ENCODE peak calls at places on chromosomes 2 and 18, in four cellular contexts. Q is K562, U is GM12878, C is H1. E is an unnamed sample.

GRCh38 chr2:26566081-26566375 is 75.1 kb downstream of the CIB4 start:
- DNase-seq in Q (no peak), U (no peak), C (no peak), E (no peak)

GRCh38 chr2:71675296-71675695 is 221.9 kb downstream of the DYSF start:
- DNase-seq in Q (no peak), U (no peak), C (no peak), E (no peak)

GRCh38 chr2:153871231-153872221 is at the start of gene GALNT13:
- DNase-seq in C (peak), Q (no peak), U (no peak), E (no peak)

GRCh38 chr18:46946656-46947282 is 29.4 kb downstream of the KATNAL2 start:
- DNase-seq in C (peak), U (no peak), Q (peak), E (peak)

GRCh38 chr2:71452565-71452964 is 796 bp upstream of the DYSF start:
- DNase-seq in U (no peak), C (no peak), Q (peak), E (peak)

GRCh38 chr2:18404708-18405107 is 155.7 kb downstream of the RDH14 start:
- DNase-seq in C (no peak), U (no peak), Q (peak), E (no peak)

GRCh38 chr18:72697706-72698105 is 153.6 kb upstream of the CBLN2 start:
- DNase-seq in C (no peak), Q (no peak), U (no peak), E (no peak)

GRCh38 chr18:57780318-57781127 is 22.6 kb downstream of the ATP8B1 start:
- DNase-seq in U (peak), Q (peak), C (no peak), E (peak)

GRCh38 chr2:236536727-236537398 is 32.8 kb upstream of the ACKR3 start:
- DNase-seq in U (peak), C (no peak), Q (no peak), E (no peak)

GRCh38 chr18:75216212-75216925 is 5.8 kb downstream of the TSHZ1 start:
- DNase-seq in C (no peak), U (no peak), Q (no peak), E (peak)

GRCh38 chr2:38098351-38099095 is 22.6 kb upstream of the CYP1B1 start:
- DNase-seq in Q (no peak), C (no peak), U (no peak), E (no peak)

DNA sequence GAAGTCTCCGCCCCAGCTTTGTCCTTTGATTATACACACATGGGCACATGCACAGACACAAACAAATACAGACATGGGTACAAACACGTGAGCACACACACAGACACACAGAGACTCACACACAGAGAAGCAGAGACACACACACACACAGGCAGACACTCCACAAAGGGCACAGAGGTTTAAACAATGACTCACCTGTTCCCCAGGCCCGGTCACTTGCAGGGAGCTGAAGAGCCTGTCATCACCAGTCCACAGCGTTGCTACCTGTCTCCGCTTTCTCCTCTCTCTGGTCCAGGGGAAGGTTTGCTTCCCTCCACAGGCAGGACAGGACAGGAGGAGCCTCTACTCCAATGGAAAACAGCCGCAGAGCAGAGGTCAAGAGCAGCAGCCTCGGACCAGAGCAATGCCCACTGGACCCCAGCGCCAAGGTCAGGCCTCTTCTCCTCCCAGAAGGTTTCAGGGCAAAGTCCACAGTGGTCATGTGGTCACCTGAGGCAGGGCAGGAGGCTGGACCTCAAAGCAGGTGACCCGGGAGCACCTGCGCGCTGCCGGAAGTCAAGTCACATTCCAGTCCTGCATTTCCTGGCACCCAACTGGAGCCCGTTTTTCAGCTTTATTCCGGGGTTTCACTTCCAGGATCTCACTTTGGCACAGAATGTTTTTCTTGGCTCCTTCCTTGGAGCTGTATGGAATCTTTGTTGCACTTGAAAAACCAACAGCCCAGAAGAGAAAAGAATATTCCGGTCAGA is at the start of gene RAB17:
- DNase-seq in Q (no peak), U (no peak), C (no peak), E (peak)
- TF ChIP-seq POLR2A in Q (no peak), U (no peak), C (peak), E (no peak)

GRCh38 chr2:208366215-208367132 is 40.1 kb upstream of the PTH2R start:
- DNase-seq in U (peak), C (no peak), Q (no peak), E (no peak)
- TF ChIP-seq CHD1 in U (no peak), C (no peak), Q (no peak), E (no peak)

GRCh38 chr18:76490701-76491171 is 4.3 kb downstream of the ZNF516 start:
- DNase-seq in U (no peak), Q (no peak), C (no peak), E (peak)

GRCh38 chr18:76491436-76491800 is 3.6 kb downstream of the ZNF516 start:
- DNase-seq in Q (peak), U (no peak), C (no peak), E (peak)

GRCh38 chr18:76492669-76493212 is 2.3 kb downstream of the ZNF516 start:
- DNase-seq in U (peak), Q (peak), C (peak), E (peak)

GRCh38 chr18:76493213-76494107 is 1.6 kb downstream of the ZNF516 start:
- DNase-seq in U (no peak), C (no peak), Q (peak), E (peak)

DNA sequence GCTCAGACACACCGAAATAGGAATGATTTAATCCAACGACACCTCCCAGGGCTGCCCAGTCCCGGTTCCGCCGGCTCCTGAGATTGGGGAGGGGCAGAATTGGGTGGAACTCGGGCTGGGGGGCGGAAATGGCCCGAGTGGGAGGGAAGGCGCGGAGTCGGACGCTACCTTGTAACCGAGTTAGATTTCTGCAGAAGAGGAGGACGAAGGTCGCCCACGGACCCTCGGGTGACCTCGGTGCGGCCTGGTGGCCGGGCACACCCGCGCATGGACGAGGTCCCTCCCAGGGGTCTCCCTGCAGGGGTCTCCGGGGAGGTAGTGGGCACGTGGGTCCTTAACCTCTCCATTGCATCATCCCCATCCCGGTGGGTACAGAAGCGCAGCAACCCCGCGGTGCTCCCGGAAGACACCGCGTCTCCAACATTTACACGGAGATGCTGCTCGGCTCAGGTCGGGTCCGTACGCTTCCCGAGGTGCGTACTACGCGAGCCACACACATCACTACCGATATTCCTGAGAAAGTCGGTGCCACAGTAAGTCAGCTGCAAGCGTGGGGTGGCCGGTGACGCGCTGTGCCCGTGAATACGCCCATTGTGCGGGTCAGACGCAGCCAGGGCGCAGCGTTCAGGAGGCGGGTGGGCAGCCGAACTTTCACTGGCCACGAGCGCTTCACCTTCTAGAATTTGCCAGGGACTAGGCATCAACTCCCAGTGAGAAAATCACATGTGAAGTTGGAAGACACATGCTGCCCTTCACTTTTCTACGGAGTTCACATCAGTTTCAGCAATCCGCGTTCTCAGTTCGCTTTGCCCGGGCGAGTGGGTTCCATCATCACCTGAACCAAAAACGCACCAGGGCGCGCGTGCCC is 3.0 kb downstream of the ZNF516 start:
- DNase-seq in Q (no peak), U (no peak), C (no peak), E (peak)
- TF ChIP-seq POLR2A in Q (no peak), U (peak), C (no peak), E (peak)

GRCh38 chr2:181176540-181176939 is 196.1 kb downstream of the UBE2E3 start:
- DNase-seq in Q (no peak), C (no peak), U (no peak), E (no peak)
- TF ChIP-seq CHD1 in Q (no peak), C (no peak), U (no peak), E (no peak)

GRCh38 chr2:68157402-68158133 is at the start of gene PNO1:
- DNase-seq in C (peak), U (peak), Q (peak), E (peak)
- TF ChIP-seq POLR2A in C (peak), U (peak), Q (peak), E (peak)

GRCh38 chr2:168538534-168538933 is 82.5 kb downstream of the CERS6 start:
- DNase-seq in Q (no peak), C (no peak), U (no peak), E (no peak)

GRCh38 chr2:168536925-168537466 is 80.9 kb downstream of the CERS6 start:
- DNase-seq in U (no peak), Q (no peak), C (no peak), E (no peak)

GRCh38 chr2:168530980-168531379 is 74.9 kb downstream of the CERS6 start:
- DNase-seq in Q (no peak), U (no peak), C (no peak), E (peak)

GRCh38 chr2:168538133-168538532 is 82.1 kb downstream of the CERS6 start:
- DNase-seq in U (no peak), Q (no peak), C (no peak), E (no peak)

DNA sequence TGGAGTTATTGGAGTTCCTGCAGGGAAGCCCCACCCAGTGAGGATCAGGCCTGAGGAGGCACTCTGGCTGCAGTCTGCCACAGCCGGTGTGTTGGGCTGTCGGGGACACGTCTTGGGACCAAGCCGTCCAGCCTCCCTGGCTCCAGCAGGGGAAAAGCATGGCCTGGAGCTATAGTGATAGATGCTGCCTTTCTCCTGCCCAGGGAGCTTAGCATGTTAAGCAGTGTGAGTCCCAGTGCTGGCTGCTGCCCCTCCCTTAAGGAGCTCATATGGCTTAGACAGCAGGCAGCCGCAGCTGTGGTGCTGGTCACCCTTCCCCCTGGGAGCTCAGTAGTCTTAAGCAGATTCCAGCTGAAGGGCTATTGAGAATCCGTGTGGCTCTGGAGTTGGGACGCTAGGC is 78.9 kb downstream of the CERS6 start:
- DNase-seq in U (no peak), Q (no peak), C (no peak), E (no peak)
- TF ChIP-seq CHD1 in U (no peak), Q (no peak), C (no peak), E (no peak)

GRCh38 chr2:46074501-46074900 is 222.7 kb upstream of the EPAS1 start:
- DNase-seq in Q (no peak), U (no peak), C (no peak), E (no peak)

GRCh38 chr2:46077522-46078062 is 219.6 kb upstream of the EPAS1 start:
- DNase-seq in C (no peak), U (no peak), Q (no peak), E (no peak)

GRCh38 chr2:46073540-46074018 is 223.6 kb upstream of the EPAS1 start:
- DNase-seq in U (no peak), Q (no peak), C (no peak), E (peak)

GRCh38 chr2:46076251-46076650 is 221.0 kb upstream of the EPAS1 start:
- DNase-seq in C (no peak), U (no peak), Q (no peak), E (peak)

GRCh38 chr2:46075848-46076247 is 221.4 kb upstream of the EPAS1 start:
- DNase-seq in Q (no peak), C (no peak), U (no peak), E (no peak)
- TF ChIP-seq POLR2A in Q (no peak), C (no peak), U (no peak), E (no peak)

GRCh38 chr2:190912731-190913130 is 32.1 kb downstream of the GLS start:
- DNase-seq in C (no peak), U (no peak), Q (no peak), E (peak)
- TF ChIP-seq CHD1 in C (no peak), U (no peak), Q (no peak), E (no peak)

DNA sequence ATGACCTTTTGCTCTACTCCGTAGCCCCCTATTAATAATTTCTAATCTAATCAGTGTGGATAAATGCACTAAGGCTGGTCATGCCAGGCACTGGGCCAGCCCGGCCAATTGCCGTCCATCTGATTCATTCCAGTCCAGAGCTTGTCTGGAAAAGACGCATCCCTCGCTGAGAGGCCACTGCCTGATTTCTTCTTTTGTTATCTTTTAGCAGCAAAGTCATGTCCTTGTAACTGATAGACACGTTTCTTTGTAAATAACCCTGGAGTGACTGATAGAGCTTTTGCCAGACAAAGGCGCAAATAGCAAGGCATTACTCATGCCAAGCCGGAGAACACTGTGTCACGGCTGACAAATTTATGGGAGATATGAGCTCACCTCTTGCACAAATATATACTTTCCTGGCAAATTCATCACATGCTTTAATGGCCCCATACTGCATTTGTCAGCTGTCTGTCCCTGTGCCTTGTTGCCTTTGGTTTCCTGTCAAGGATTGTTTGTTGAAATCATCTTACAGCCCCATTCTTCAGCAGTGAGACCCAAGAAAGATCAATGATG is 164.4 kb downstream of the ETAA1 start:
- DNase-seq in Q (no peak), C (no peak), U (no peak), E (peak)
- TF ChIP-seq POLR2A in Q (no peak), C (no peak), U (no peak), E (no peak)